ENCODE peak calls at places on chromosomes 4 and X, in four cellular contexts. C, E, G and F are unnamed samples.

GRCh38 chr4:73068496-73069337 is 799 bp downstream of the COX18 start:
- DNase-seq in C (no peak), G (no peak), E (peak), F (no peak)

GRCh38 chrX:52988985-52989917 is 30.9 kb upstream of the FAM156A start:
- DNase-seq in G (no peak), E (no peak), C (no peak), F (no peak)

GRCh38 chr4:13529130-13529919 is 15.0 kb downstream of the NKX3-2 start:
- DNase-seq in G (no peak), E (no peak), C (no peak), F (no peak)

GRCh38 chr4:116055857-116056827 is 942.7 kb upstream of the NDST4 start:
- DNase-seq in E (peak), C (no peak), G (no peak), F (no peak)

GRCh38 chr4:15003441-15003890 is 1.2 kb downstream of the CPEB2 start:
- DNase-seq in G (peak), E (peak), C (peak), F (no peak)

GRCh38 chr4:182827981-182828677 is 89.1 kb downstream of the DCTD start:
- DNase-seq in E (no peak), C (no peak), G (no peak), F (no peak)

GRCh38 chr4:185358514-185359433 is 37.0 kb downstream of the LRP2BP start:
- DNase-seq in G (no peak), C (no peak), E (peak), F (peak)

GRCh38 chr4:105453550-105454201 is 20.2 kb downstream of the PPA2 start:
- DNase-seq in E (no peak), C (no peak), G (no peak), F (no peak)

GRCh38 chr4:185149392-185149791 is 6.3 kb downstream of the SLC25A4 start:
- DNase-seq in E (no peak), C (no peak), G (no peak), F (no peak)

GRCh38 chr4:58522765-58523382 is 1412.7 kb upstream of the IGFBP7 start:
- DNase-seq in G (no peak), E (no peak), C (no peak), F (no peak)

GRCh38 chrX:41150043-41150442 is 64.8 kb downstream of the USP9X start:
- DNase-seq in C (no peak), G (no peak), E (no peak), F (no peak)

GRCh38 chr4:166996216-166996615 is 238.1 kb downstream of the SPOCK3 start:
- DNase-seq in G (no peak), E (no peak), C (no peak), F (no peak)

GRCh38 chr4:176193126-176193525 is 2.3 kb downstream of the SPATA4 start:
- DNase-seq in E (no peak), C (no peak), G (no peak), F (no peak)

GRCh38 chrX:48540015-48540350 is 469 bp downstream of the TBC1D25 start:
- DNase-seq in C (no peak), G (no peak), E (no peak), F (no peak)

GRCh38 chr4:128244379-128244778 is 43.2 kb downstream of the PGRMC2 start:
- DNase-seq in E (no peak), G (no peak), C (no peak), F (no peak)

GRCh38 chr4:71209161-71209560 is 129.7 kb upstream of the SLC4A4 start:
- DNase-seq in G (no peak), C (no peak), E (no peak), F (peak)

GRCh38 chrX:66046612-66047235 is 6.8 kb upstream of the VSIG4 start:
- DNase-seq in E (peak), G (no peak), C (no peak), F (no peak)

GRCh38 chrX:83501003-83501402 is 7.1 kb upstream of the POU3F4 start:
- DNase-seq in E (no peak), G (no peak), C (no peak), F (no peak)

GRCh38 chr4:89492476-89493110 is 185.0 kb upstream of the GPRIN3 start:
- DNase-seq in E (no peak), C (no peak), G (no peak), F (peak)

DNA sequence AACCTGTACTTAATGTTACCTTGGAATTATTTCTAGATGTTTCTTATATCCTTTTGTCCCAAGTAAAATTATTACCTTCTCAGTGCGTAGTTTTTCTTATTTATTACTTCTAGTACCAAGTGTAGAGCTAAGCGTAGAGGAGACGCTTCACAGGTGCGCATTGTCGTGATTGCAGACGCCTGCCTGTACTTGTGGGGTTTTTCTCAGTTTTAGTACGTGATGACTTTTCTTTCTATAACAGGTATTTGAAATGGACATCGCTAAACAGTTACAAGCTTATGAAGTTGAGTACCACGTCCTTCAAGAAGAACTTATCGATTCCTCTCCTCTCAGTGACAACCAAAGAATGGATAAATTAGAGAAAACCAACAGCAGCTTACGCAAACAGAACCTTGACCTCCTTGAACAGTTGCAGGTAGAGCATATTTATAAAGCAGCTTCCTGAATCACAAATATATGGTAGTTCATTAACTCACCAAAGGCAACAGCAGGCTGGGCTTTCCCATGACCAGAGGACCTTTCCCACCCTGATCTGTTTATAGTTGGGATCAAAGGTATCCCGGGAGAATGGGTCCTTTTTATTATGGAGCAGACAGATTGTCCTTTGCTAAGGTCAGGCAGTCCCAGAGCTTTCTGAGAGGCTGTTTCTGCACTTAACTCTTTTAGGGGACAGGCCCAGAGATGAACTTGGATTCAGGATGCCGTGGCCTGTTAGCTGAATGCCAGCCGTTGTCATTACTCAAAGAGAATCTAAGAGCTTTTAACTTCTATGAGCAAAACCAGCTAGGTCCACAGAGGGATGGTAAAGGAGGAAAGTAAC is 172.9 kb downstream of the PTTG2 start:
- DNase-seq in E (no peak), G (no peak), C (no peak), F (no peak)
- TF ChIP-seq EP300 in E (no peak), G (no peak), C (no peak), F (no peak)

GRCh38 chr4:79574741-79575451 is 166.9 kb upstream of the GK2 start:
- DNase-seq in C (no peak), G (no peak), E (peak), F (no peak)

GRCh38 chr4:79578613-79579012 is 170.6 kb upstream of the GK2 start:
- DNase-seq in E (no peak), C (no peak), G (no peak), F (no peak)

GRCh38 chr4:79576480-79576803 is 168.4 kb upstream of the GK2 start:
- DNase-seq in C (no peak), E (peak), G (no peak), F (peak)

GRCh38 chr4:79575709-79576479 is 167.9 kb upstream of the GK2 start:
- DNase-seq in E (no peak), C (no peak), G (no peak), F (no peak)
- TF ChIP-seq EP300 in E (no peak), C (no peak), G (no peak), F (no peak)

GRCh38 chr4:17810260-17811077 is at the start of the genes DCAF16 and NCAPG:
- DNase-seq in C (peak), G (peak), E (peak), F (peak)
- TF ChIP-seq EP300 in C (no peak), G (no peak), E (no peak), F (no peak)

DNA sequence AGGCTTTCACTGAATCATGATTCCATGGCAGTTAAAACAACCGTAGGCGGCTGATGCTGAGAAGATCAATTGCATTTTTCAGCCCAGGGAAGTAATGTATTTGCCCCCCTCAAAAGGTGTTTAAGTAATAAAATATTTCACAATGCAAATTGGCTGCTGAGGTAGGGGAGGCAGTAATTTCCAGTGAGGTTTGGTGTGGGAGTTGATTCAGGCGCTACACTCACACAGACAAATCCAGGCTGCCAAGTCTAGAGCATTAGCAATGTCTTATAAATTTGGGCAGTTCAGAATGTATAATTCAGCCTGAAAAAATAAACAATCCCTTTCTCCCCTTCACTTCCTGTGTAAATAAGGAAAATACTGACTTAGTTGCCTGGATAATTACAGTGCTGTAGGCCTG is 461.7 kb downstream of the IDS start:
- DNase-seq in E (no peak), G (no peak), C (no peak), F (no peak)
- TF ChIP-seq EP300 in E (no peak), G (no peak), C (no peak), F (no peak)

GRCh38 chr4:38730830-38731646 is 51.8 kb downstream of the TLR10 start:
- DNase-seq in C (peak), G (peak), E (peak), F (peak)
- TF ChIP-seq EP300 in C (no peak), G (no peak), E (no peak), F (no peak)

GRCh38 chr4:6781561-6781960 is 966 bp upstream of the KIAA0232 start:
- DNase-seq in G (no peak), C (no peak), E (no peak), F (no peak)

GRCh38 chr4:6782846-6783110 is 251 bp downstream of the KIAA0232 start:
- DNase-seq in G (no peak), E (no peak), C (no peak), F (no peak)

GRCh38 chr4:6783111-6783981 is 819 bp downstream of the KIAA0232 start:
- DNase-seq in C (peak), G (peak), E (peak), F (peak)

GRCh38 chr4:6781113-6781512 is 1.4 kb upstream of the KIAA0232 start:
- DNase-seq in C (no peak), E (no peak), G (peak), F (no peak)

GRCh38 chr4:6782147-6782845 is at the start of gene KIAA0232:
- DNase-seq in E (peak), G (peak), C (peak), F (peak)
- TF ChIP-seq EP300 in E (no peak), G (no peak), C (no peak), F (no peak)

GRCh38 chr4:3074846-3075651 is 568 bp downstream of the HTT start:
- DNase-seq in G (peak), E (peak), C (no peak), F (peak)

GRCh38 chr4:3075652-3075981 is 1.1 kb downstream of the HTT start:
- DNase-seq in C (no peak), E (no peak), G (no peak), F (no peak)

GRCh38 chr4:3071811-3072210 is 2.5 kb downstream of the HTT-AS start:
- DNase-seq in G (no peak), E (no peak), C (no peak), F (no peak)

GRCh38 chr4:3073158-3074077 is 920 bp downstream of the HTT-AS start:
- DNase-seq in C (no peak), E (no peak), G (no peak), F (no peak)

DNA sequence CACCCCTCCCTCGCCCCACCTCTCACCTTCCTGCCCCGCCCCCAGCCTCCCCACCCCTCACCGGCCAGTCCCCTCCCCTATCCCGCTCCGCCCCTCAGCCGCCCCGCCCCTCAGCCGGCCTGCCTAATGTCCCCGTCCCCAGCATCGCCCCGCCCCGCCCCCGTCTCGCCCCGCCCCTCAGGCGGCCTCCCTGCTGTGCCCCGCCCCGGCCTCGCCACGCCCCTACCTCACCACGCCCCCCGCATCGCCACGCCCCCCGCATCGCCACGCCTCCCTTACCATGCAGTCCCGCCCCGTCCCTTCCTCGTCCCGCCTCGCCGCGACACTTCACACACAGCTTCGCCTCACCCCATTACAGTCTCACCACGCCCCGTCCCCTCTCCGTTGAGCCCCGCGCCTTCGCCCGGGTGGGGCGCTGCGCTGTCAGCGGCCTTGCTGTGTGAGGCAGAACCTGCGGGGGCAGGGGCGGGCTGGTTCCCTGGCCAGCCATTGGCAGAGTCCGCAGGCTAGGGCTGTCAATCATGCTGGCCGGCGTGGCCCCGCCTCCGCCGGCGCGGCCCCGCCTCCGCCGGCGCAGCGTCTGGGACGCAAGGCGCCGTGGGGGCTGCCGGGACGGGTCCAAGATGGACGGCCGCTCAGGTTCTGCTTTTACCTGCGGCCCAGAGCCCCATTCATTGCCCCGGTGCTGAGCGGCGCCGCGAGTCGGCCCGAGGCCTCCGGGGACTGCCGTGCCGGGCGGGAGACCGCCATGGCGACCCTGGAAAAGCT is at the start of the genes HTT and HTT-AS:
- DNase-seq in E (peak), C (peak), G (peak), F (peak)
- TF ChIP-seq EP300 in E (no peak), C (no peak), G (no peak), F (no peak)